ENCODE peak calls at places on chromosomes 5 and 9, in five cellular contexts. L, P, W, G and B are unnamed samples.

GRCh38 chr9:21747171-21747570 is 55.3 kb upstream of the MTAP start:
- DNase-seq in W (no peak), L (no peak), G (no peak), P (no peak), B (peak)

GRCh38 chr5:173554989-173555705 is 61.3 kb downstream of the BOD1 start:
- DNase-seq in P (no peak), L (no peak), W (no peak), G (peak), B (no peak)

GRCh38 chr5:17000296-17000939 is 64.3 kb upstream of the MYO10 start:
- DNase-seq in G (no peak), P (no peak), L (peak), W (no peak), B (peak)

GRCh38 chr5:74364507-74364906 is 276.0 kb downstream of the ENC1 start:
- DNase-seq in L (no peak), W (no peak), P (no peak), G (no peak), B (no peak)

GRCh38 chr5:175621971-175622370 is 35.9 kb upstream of the HRH2 start:
- DNase-seq in G (no peak), L (no peak), W (no peak), P (no peak), B (no peak)

GRCh38 chr5:157744055-157745011 is 821 bp downstream of the LSM11 start:
- DNase-seq in L (no peak), G (no peak), P (peak), W (no peak), B (no peak)

GRCh38 chr9:134268308-134268724 is 57.9 kb upstream of the RXRA start:
- DNase-seq in L (no peak), W (no peak), G (no peak), P (no peak), B (peak)

GRCh38 chr9:86098793-86099694 is at the start of gene GOLM1:
- DNase-seq in W (no peak), P (no peak), L (peak), G (peak), B (peak)

GRCh38 chr5:8641796-8642505 is 773.0 kb downstream of the MTRR start:
- DNase-seq in G (no peak), P (no peak), W (no peak), L (no peak), B (no peak)

GRCh38 chr5:7391215-7391614 is 4.7 kb upstream of the ADCY2 start:
- DNase-seq in L (no peak), W (no peak), G (no peak), P (no peak), B (no peak)

GRCh38 chr5:142924135-142924883 is 154.1 kb downstream of the ARHGAP26 start:
- DNase-seq in W (no peak), G (no peak), L (no peak), P (no peak), B (peak)

GRCh38 chr5:107668933-107669542 is 1.7 kb downstream of the EFNA5 start:
- DNase-seq in P (no peak), G (no peak), W (no peak), L (no peak), B (peak)